ENCODE peak calls at places on chromosome 7, in seven cellular contexts. Q is kidney epithelial cell, S is trophoblast cell, J is stomach, I is skeletal muscle cell, H is Right ventricle myocardium superior, F is heart right ventricle. R is an unnamed sample.

GRCh38 chr7:149196705-149197171 is 1.4 kb downstream of the ZNF282 start:
- DNase-seq in Q (no peak), S (no peak), J (no peak), I (no peak), H (no peak), F (no peak), R (no peak)

GRCh38 chr7:28685660-28686417 is 272.3 kb downstream of the TRIL start:
- DNase-seq in Q (peak; percentile 96), S (peak; percentile 100), J (peak; percentile 88), I (peak; percentile 98), H (peak; percentile 90), F (peak; percentile 78), R (peak; percentile 85)

GRCh38 chr7:132547806-132548205 is 28.5 kb downstream of the PLXNA4 start:
- DNase-seq in Q (no peak), S (no peak), J (no peak), I (no peak), H (no peak), F (no peak), R (no peak)

GRCh38 chr7:97757824-97758223 is 25.9 kb downstream of the TAC1 start:
- DNase-seq in Q (no peak), S (no peak), J (no peak), I (no peak), H (no peak), F (no peak), R (no peak)

GRCh38 chr7:29443552-29443951 is 120.1 kb upstream of the PRR15 start:
- DNase-seq in Q (no peak), S (no peak), J (no peak), I (no peak), H (no peak), F (no peak), R (no peak)

GRCh38 chr7:50423860-50424259 is 26.3 kb downstream of the FIGNL1 start:
- DNase-seq in Q (no peak), S (no peak), J (no peak), I (no peak), H (no peak), F (no peak), R (no peak)

GRCh38 chr7:116241296-116241695 is 31.0 kb downstream of the TES start:
- DNase-seq in Q (no peak), S (no peak), J (no peak), I (no peak), H (no peak), F (no peak), R (no peak)

GRCh38 chr7:155796381-155797261 is 15.6 kb downstream of the SHH start:
- DNase-seq in Q (no peak), S (no peak), J (peak; percentile 86), I (no peak), H (peak; percentile 77), F (peak; percentile 68), R (no peak)